ENCODE peak calls at places on chromosome 9, in four cellular contexts. Q is gastrocnemius medialis, A is small intestine, S is Caco-2. O is an unnamed sample.

GRCh38 chr9:114587345-114588149 is at the start of gene ATP6V1G1:
- DNase-seq in Q (peak), A (peak), S (peak), O (peak)

GRCh38 chr9:19416143-19416542 is 7.3 kb downstream of the ACER2 start:
- DNase-seq in Q (no peak), A (no peak), S (no peak), O (no peak)

GRCh38 chr9:109315889-109316640 is 4.8 kb downstream of the EPB41L4B start:
- DNase-seq in Q (peak), A (peak), S (no peak), O (no peak)

GRCh38 chr9:122777935-122778671 is 10.6 kb upstream of the OR5C1 start:
- DNase-seq in Q (no peak), A (no peak), S (peak), O (no peak)

GRCh38 chr9:19186240-19186639 is 44.3 kb upstream of the DENND4C start:
- DNase-seq in Q (no peak), A (peak), S (no peak), O (no peak)

GRCh38 chr9:27088981-27089380 is 20.0 kb upstream of the TEK start:
- DNase-seq in Q (no peak), A (no peak), S (no peak), O (no peak)

GRCh38 chr9:10062629-10063395 is 550.0 kb downstream of the PTPRD start:
- DNase-seq in Q (no peak), A (no peak), S (no peak), O (no peak)

GRCh38 chr9:129677456-129677855 is 12.0 kb downstream of the PRRX2 start:
- DNase-seq in Q (no peak), A (no peak), S (no peak), O (no peak)

GRCh38 chr9:5879419-5880181 is 11.1 kb upstream of the MLANA start:
- DNase-seq in Q (no peak), A (peak), S (peak), O (no peak)

DNA sequence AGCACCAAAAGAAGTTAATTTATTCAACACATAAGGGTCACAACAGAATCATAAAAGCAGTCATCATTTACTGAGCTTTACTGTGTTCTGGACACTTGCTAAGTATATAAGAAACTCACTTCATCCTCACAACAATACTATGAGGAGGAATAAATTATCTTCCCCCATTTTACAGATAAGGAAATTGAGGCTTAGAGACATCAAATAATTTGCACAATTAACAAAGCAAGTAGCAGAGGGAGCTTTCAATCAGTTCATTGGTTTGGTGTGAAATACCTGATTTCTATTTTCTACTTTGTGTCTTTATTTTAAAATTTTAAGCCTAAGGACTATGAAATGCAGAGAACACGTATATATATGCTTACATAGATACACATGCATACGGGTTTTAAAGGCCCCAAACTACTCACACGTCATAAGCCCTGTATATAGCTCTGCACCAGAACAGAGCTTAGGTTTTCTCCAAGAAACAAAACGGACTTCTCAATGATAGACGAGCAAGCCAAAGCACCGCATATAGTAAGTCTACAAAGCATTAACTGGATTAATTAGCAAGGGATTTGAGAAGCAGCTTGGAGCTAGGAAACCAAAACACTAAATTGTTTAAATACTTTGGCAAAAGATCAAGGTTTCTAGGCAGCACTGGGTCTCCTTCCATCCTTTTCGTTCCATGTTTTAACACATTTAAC is 95.6 kb downstream of the DENND1A start:
- DNase-seq in Q (no peak), A (no peak), S (no peak), O (no peak)
- H3K4me3 ChIP-seq in Q (no peak), A (no peak), S (no peak), O (no peak)

GRCh38 chr9:70954607-70955143 is 166.7 kb downstream of the TRPM3 start:
- DNase-seq in Q (no peak), A (no peak), S (no peak), O (no peak)
- H3K4me3 ChIP-seq in Q (no peak), A (no peak), S (no peak), O (no peak)

DNA sequence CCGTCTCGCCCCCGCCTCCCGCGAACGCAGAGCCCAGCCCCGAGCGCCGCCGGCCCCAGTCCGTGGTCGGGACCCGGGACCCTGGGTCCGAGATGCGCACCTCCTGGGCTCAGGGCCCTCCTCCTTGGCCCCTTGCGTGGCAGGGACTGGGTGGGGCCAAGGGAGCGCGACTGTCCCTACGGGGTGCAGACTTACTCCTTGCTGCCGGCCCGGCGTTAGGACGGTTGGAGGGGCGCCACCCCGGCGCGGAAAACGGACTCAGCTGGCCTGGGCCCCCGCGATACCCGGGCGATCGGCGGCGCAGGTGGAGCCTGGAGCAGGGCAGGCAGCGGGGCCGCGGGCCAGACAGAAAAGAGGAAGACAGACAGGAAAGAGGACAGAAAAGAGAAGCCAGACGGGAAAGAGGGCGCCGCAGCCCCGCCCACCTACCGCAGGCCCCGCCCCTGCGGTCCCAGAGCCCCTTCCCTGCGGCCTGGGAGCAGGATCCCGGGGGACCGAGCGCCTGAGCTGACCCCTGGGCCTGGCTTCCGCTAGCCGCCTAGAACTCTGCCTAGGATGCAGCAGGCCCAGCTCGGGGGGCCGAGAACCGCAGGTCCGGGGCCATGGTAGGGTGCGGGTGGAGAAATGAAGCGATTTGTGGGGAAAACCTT is at the start of gene GBGT1:
- DNase-seq in Q (no peak), A (peak), S (no peak), O (peak)
- H3K4me3 ChIP-seq in Q (peak), A (peak), S (no peak), O (peak)

DNA sequence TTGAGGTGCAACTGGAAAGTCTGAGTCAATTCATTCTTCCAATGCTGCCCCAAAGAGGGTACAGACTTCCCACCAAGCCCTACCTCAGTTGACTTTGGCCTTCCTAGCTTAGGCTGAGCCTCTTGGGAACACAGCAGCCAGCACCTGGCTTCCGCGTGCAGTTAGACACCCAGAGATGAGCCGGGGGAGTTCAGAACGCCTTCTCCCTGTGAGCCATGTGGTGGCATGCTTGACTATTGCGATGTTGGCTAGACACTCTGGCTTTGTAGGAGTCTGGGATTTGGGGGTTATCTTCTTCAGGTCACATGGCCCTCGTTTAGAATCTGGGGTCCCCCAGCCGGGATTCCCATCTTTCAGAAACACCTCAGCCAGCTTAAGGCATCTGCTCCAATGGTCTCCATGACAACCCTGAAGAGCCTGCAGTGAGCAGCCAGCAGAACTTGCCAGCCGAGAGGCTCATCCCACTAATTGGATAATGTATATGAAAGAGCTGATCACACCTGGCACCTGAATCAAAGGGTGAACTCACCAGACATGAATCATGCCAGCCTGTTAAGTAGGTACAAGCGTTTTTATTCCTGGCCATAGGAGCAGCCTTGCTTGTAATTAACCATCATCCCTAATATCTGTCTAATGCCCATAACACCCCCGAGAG is 167.5 kb downstream of the SYK start:
- DNase-seq in Q (no peak), A (no peak), S (no peak), O (no peak)
- H3K4me3 ChIP-seq in Q (no peak), A (no peak), S (no peak), O (no peak)

GRCh38 chr9:128419061-128419925 is 1.4 kb upstream of the CERCAM start:
- DNase-seq in Q (no peak), A (no peak), S (no peak), O (no peak)
- H3K4me3 ChIP-seq in Q (peak), A (no peak), S (peak), O (no peak)

GRCh38 chr9:101792475-101792874 is 54.0 kb upstream of the GRIN3A start:
- DNase-seq in Q (no peak), A (no peak), S (no peak), O (no peak)
- H3K4me3 ChIP-seq in Q (no peak), A (no peak), S (no peak), O (no peak)

GRCh38 chr9:94061864-94062263 is 22.4 kb upstream of the PTPDC1 start:
- DNase-seq in Q (no peak), A (no peak), S (no peak), O (no peak)

GRCh38 chr9:94054731-94055130 is 29.5 kb upstream of the PTPDC1 start:
- DNase-seq in Q (no peak), A (no peak), S (no peak), O (no peak)

GRCh38 chr9:94057918-94058317 is 26.3 kb upstream of the PTPDC1 start:
- DNase-seq in Q (no peak), A (no peak), S (no peak), O (no peak)

DNA sequence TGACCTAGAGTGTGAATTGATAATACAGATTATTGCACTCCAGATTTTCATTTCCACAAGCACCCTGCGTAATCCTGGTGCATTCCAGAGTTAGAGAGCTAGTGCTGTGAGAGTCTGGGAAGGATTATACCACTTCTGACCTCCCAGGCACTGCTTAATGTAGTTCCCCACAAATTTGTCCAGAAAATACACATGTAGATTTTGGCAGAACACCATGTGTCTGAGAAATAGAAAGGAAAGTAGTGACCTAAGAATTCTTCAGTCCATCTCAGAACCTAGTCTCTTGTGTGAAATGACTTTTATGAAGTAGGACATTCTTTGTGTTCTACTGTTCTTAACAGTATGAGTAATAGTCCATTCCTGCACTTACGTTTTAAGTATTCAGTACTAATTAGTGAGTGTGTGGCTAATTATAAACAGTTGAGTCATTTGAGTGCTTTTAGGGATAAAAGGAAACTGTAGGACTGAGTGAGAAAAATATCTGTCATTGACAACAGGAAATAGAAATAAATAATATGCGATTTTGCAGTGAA is 27.8 kb upstream of the PTPDC1 start:
- DNase-seq in Q (no peak), A (no peak), S (no peak), O (peak)
- H3K4me3 ChIP-seq in Q (no peak), A (no peak), S (no peak), O (no peak)

GRCh38 chr9:99169086-99169485 is 52.7 kb downstream of the ALG2 start:
- DNase-seq in Q (no peak), A (no peak), S (no peak), O (no peak)

GRCh38 chr9:99167694-99168093 is 54.0 kb downstream of the ALG2 start:
- DNase-seq in Q (no peak), A (no peak), S (no peak), O (peak)

GRCh38 chr9:99171225-99172128 is 50.3 kb downstream of the ALG2 start:
- DNase-seq in Q (no peak), A (no peak), S (no peak), O (no peak)

GRCh38 chr9:99172129-99173091 is 49.3 kb downstream of the ALG2 start:
- DNase-seq in Q (no peak), A (peak), S (peak), O (no peak)

DNA sequence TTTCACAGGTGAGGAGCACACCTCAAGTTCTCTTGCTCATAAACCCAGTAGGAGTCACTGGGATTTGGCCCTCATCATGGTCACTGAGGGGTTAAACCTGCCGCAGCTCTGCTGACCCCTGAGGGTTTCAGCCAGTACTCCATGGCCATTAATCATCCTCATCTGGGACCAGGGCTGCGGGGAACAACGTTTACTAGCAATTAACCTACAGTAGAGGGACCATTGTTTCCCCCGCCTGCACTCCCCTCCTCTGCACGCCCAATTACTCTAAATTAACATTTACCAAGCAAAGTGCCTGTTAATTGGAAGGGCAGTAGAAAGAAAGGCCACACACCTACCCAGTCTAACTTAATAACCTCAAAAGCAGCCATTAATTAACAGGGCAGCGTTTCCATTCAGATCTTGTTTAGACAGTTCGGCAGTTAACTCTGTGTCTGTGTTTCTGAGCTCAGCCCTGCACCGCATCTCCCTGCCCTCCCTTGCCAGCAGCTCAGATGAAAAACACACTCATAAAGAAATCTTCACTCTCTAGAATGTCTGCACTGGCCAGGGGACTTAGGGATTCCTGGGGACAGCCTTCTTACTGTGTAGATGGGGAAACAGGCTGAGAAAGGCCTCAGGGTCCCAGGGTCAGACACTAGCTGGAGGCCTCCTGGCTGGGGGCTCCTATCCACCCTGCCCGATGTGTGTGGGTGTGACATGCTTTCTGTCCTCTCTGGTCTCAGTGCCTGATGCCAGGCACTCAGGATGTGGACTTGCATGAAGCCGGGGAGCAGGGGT is 51.6 kb downstream of the ALG2 start:
- DNase-seq in Q (no peak), A (no peak), S (no peak), O (no peak)
- H3K4me3 ChIP-seq in Q (no peak), A (no peak), S (no peak), O (no peak)

GRCh38 chr9:134294228-134295071 is 31.8 kb upstream of the RXRA start:
- DNase-seq in Q (no peak), A (no peak), S (no peak), O (no peak)
- H3K4me3 ChIP-seq in Q (peak), A (no peak), S (no peak), O (no peak)

GRCh38 chr9:37574241-37574721 is 1.9 kb downstream of the FBXO10 start:
- DNase-seq in Q (no peak), A (peak), S (no peak), O (no peak)
- H3K4me3 ChIP-seq in Q (peak), A (no peak), S (no peak), O (no peak)